ENCODE peak calls at places on chromosomes 13 and 19, in ten cellular contexts. E, H, Z, W, M, O, N, J, Q and R are unnamed samples.
A peak's percentile ranks its signal among the peaks of the same experiment; 100 is the strongest.

GRCh38 chr19:34601071-34601470 is 75.9 kb downstream of the SCGB2B2 start:
- DNase-seq in E (no peak), H (no peak), Z (no peak), W (no peak), M (no peak), O (no peak), N (no peak), J (no peak), Q (no peak), R (no peak)

GRCh38 chr19:41309225-41310030 is 544 bp upstream of the CCDC97 start:
- DNase-seq in E (no peak), H (no peak), Z (no peak), W (no peak), M (peak; percentile 37), O (no peak), N (no peak), J (no peak), Q (peak; percentile 20), R (peak; percentile 22)

GRCh38 chr19:4064073-4064550 is 2.6 kb downstream of the ZBTB7A start:
- DNase-seq in E (no peak), H (no peak), Z (no peak), W (no peak), M (no peak), O (peak; percentile 46), N (no peak), J (no peak), Q (no peak), R (peak; percentile 53)

GRCh38 chr13:44031555-44031954 is 151.9 kb downstream of the LACC1 start:
- DNase-seq in E (no peak), H (no peak), Z (no peak), W (no peak), M (no peak), O (no peak), N (no peak), J (no peak), Q (no peak), R (no peak)

GRCh38 chr19:30649934-30650614 is 277.9 kb downstream of the ZNF536 start:
- DNase-seq in E (no peak), H (peak; percentile 37), Z (no peak), W (no peak), M (peak; percentile 54), O (peak; percentile 25), N (peak; percentile 57), J (peak; percentile 14), Q (peak; percentile 70), R (peak; percentile 58)

GRCh38 chr13:104414771-104415170 is 1348.6 kb upstream of the SLC10A2 start:
- DNase-seq in E (no peak), H (no peak), Z (no peak), W (no peak), M (peak; percentile 48), O (no peak), N (peak; percentile 5), J (no peak), Q (no peak), R (peak; percentile 2)

GRCh38 chr13:110641055-110642015 is 26.0 kb downstream of the NAXD start:
- DNase-seq in E (no peak), H (no peak), Z (no peak), W (no peak), M (no peak), O (no peak), N (no peak), J (no peak), Q (peak; percentile 39), R (no peak)

GRCh38 chr13:113860051-113860471 is 3.8 kb downstream of the GAS6 start:
- DNase-seq in E (no peak), H (no peak), Z (no peak), W (no peak), M (no peak), O (peak; percentile 85), N (no peak), J (no peak), Q (no peak), R (no peak)

GRCh38 chr13:102654786-102655185 is 40.1 kb downstream of the METTL21C start:
- DNase-seq in E (no peak), H (no peak), Z (no peak), W (no peak), M (no peak), O (no peak), N (no peak), J (no peak), Q (no peak), R (no peak)

GRCh38 chr13:99860736-99861135 is 110.8 kb downstream of the ZIC5 start:
- DNase-seq in E (no peak), H (no peak), Z (no peak), W (no peak), M (no peak), O (no peak), N (no peak), J (no peak), Q (no peak), R (no peak)

GRCh38 chr19:37506387-37507166 is at the start of gene ZNF793:
- DNase-seq in E (peak; percentile 88), H (peak; percentile 31), Z (peak; percentile 74), W (peak; percentile 77), M (peak; percentile 90), O (peak; percentile 80), N (no peak), J (peak; percentile 62), Q (peak; percentile 92), R (peak; percentile 21)

GRCh38 chr19:44607049-44607448 is 6.3 kb upstream of the IGSF23 start:
- DNase-seq in E (peak; percentile 18), H (peak; percentile 73), Z (no peak), W (no peak), M (peak; percentile 76), O (peak; percentile 64), N (peak; percentile 37), J (no peak), Q (peak; percentile 69), R (peak; percentile 87)

GRCh38 chr19:11195169-11195568 is 2.2 kb downstream of the KANK2 start:
- DNase-seq in E (no peak), H (no peak), Z (no peak), W (no peak), M (no peak), O (no peak), N (no peak), J (no peak), Q (peak; percentile 39), R (peak; percentile 59)

GRCh38 chr13:33743438-33744368 is 74.2 kb upstream of the RFC3 start:
- DNase-seq in E (peak; percentile 16), H (no peak), Z (no peak), W (no peak), M (peak; percentile 55), O (no peak), N (peak; percentile 72), J (no peak), Q (no peak), R (no peak)